ENCODE peak calls at places on chromosomes 16 and 17, in eight cellular contexts. I is upper lobe of left lung, S is GM23338, U is SK-N-SH, G is breast epithelium, Y is HCT116, M is stomach, L is transverse colon. O is an unnamed sample.

GRCh38 chr16:72876221-72876620 is 171.7 kb downstream of the ZFHX3 start:
- DNase-seq in I (no peak), S (no peak), U (no peak), G (no peak), Y (no peak), M (peak), L (peak), O (peak)

GRCh38 chr16:8865145-8865882 is 3.5 kb downstream of the CARHSP1 start:
- DNase-seq in I (no peak), S (no peak), U (no peak), G (no peak), Y (no peak), M (no peak), L (no peak), O (no peak)

GRCh38 chr17:58085039-58085715 is 2.0 kb downstream of the DYNLL2 start:
- DNase-seq in I (no peak), S (no peak), U (no peak), G (no peak), Y (no peak), M (no peak), L (no peak), O (no peak)

GRCh38 chr17:67608691-67609090 is 109.0 kb upstream of the NOL11 start:
- DNase-seq in I (no peak), S (no peak), U (no peak), G (no peak), Y (no peak), M (no peak), L (no peak), O (no peak)

GRCh38 chr16:85610446-85611204 is 2.5 kb upstream of the GSE1 start:
- DNase-seq in I (peak), S (peak), U (peak), G (peak), Y (peak), M (peak), L (peak), O (peak)

GRCh38 chr17:14594690-14595089 is 293.8 kb downstream of the HS3ST3B1 start:
- DNase-seq in I (no peak), S (no peak), U (no peak), G (no peak), Y (no peak), M (no peak), L (no peak), O (no peak)

GRCh38 chr17:46785696-46786095 is 32.8 kb downstream of the WNT3 start:
- DNase-seq in I (no peak), S (peak), U (no peak), G (no peak), Y (no peak), M (no peak), L (no peak), O (no peak)

GRCh38 chr17:28839221-28839620 is 3.4 kb downstream of the FAM222B start:
- DNase-seq in I (no peak), S (no peak), U (no peak), G (no peak), Y (no peak), M (no peak), L (no peak), O (no peak)

GRCh38 chr16:19589106-19589505 is 33.6 kb downstream of the VPS35L start:
- DNase-seq in I (no peak), S (no peak), U (no peak), G (no peak), Y (no peak), M (no peak), L (no peak), O (no peak)

GRCh38 chr16:85898521-85899442 is at the start of gene IRF8:
- DNase-seq in I (peak), S (peak), U (peak), G (no peak), Y (no peak), M (peak), L (peak), O (peak)

GRCh38 chr17:2580641-2581040 is 12.8 kb upstream of the PAFAH1B1 start:
- DNase-seq in I (no peak), S (no peak), U (no peak), G (no peak), Y (no peak), M (no peak), L (no peak), O (no peak)

GRCh38 chr17:304461-304860 is 48.1 kb downstream of the RPH3AL start:
- DNase-seq in I (no peak), S (peak), U (no peak), G (no peak), Y (no peak), M (no peak), L (no peak), O (no peak)

GRCh38 chr17:74922694-74923537 is at the start of gene USH1G:
- DNase-seq in I (peak), S (peak), U (peak), G (no peak), Y (no peak), M (no peak), L (peak), O (no peak)

GRCh38 chr17:7823581-7824001 is 10.4 kb upstream of the KDM6B start:
- DNase-seq in I (peak), S (peak), U (no peak), G (no peak), Y (no peak), M (no peak), L (no peak), O (no peak)

GRCh38 chr17:73057196-73057595 is 35.3 kb downstream of the SLC39A11 start:
- DNase-seq in I (no peak), S (no peak), U (no peak), G (no peak), Y (no peak), M (no peak), L (no peak), O (no peak)

GRCh38 chr16:51141541-51141940 is 9.5 kb downstream of the SALL1 start:
- DNase-seq in I (peak), S (no peak), U (no peak), G (no peak), Y (no peak), M (no peak), L (no peak), O (no peak)

GRCh38 chr17:40442392-40443195 is 656 bp upstream of the IGFBP4 start:
- DNase-seq in I (no peak), S (peak), U (no peak), G (no peak), Y (no peak), M (no peak), L (peak), O (peak)

GRCh38 chr16:58970775-58971174 is 236.7 kb upstream of the GOT2 start:
- DNase-seq in I (no peak), S (no peak), U (no peak), G (no peak), Y (no peak), M (no peak), L (no peak), O (no peak)

GRCh38 chr17:74274060-74274702 is at the start of gene DNAI2:
- DNase-seq in I (peak), S (peak), U (peak), G (no peak), Y (no peak), M (no peak), L (peak), O (no peak)

GRCh38 chr17:38465420-38466345 is 37.4 kb downstream of the ARHGAP23 start:
- DNase-seq in I (no peak), S (no peak), U (peak), G (peak), Y (no peak), M (peak), L (peak), O (peak)

GRCh38 chr17:49547566-49547965 is 28.1 kb upstream of the NXPH3 start:
- DNase-seq in I (no peak), S (no peak), U (peak), G (no peak), Y (no peak), M (no peak), L (no peak), O (no peak)

GRCh38 chr17:1153795-1154546 is 25.8 kb downstream of the ABR start:
- DNase-seq in I (peak), S (peak), U (peak), G (no peak), Y (no peak), M (no peak), L (peak), O (peak)

GRCh38 chr17:2592974-2593845 is at the start of gene PAFAH1B1:
- DNase-seq in I (peak), S (peak), U (peak), G (peak), Y (peak), M (peak), L (peak), O (peak)

GRCh38 chr16:57938936-57939871 is 31.7 kb downstream of the CNGB1 start:
- DNase-seq in I (no peak), S (no peak), U (no peak), G (peak), Y (peak), M (peak), L (peak), O (no peak)

GRCh38 chr16:81458149-81458669 is 13.6 kb downstream of the CMIP start:
- DNase-seq in I (no peak), S (no peak), U (no peak), G (no peak), Y (no peak), M (no peak), L (no peak), O (no peak)

GRCh38 chr16:81458827-81459598 is 14.4 kb downstream of the CMIP start:
- DNase-seq in I (no peak), S (no peak), U (no peak), G (no peak), Y (no peak), M (no peak), L (no peak), O (no peak)

GRCh38 chr16:81455720-81456494 is 11.3 kb downstream of the CMIP start:
- DNase-seq in I (no peak), S (no peak), U (no peak), G (no peak), Y (no peak), M (no peak), L (no peak), O (no peak)

GRCh38 chr16:81456523-81457325 is 12.1 kb downstream of the CMIP start:
- DNase-seq in I (no peak), S (no peak), U (no peak), G (no peak), Y (no peak), M (peak), L (peak), O (no peak)

GRCh38 chr16:81457326-81458133 is 12.9 kb downstream of the CMIP start:
- DNase-seq in I (no peak), S (no peak), U (no peak), G (no peak), Y (peak), M (no peak), L (no peak), O (no peak)
- TF ChIP-seq POLR2AphosphoS5 in I (no peak), S (no peak), U (no peak), G (no peak), Y (peak), M (no peak), L (no peak), O (no peak)

DNA sequence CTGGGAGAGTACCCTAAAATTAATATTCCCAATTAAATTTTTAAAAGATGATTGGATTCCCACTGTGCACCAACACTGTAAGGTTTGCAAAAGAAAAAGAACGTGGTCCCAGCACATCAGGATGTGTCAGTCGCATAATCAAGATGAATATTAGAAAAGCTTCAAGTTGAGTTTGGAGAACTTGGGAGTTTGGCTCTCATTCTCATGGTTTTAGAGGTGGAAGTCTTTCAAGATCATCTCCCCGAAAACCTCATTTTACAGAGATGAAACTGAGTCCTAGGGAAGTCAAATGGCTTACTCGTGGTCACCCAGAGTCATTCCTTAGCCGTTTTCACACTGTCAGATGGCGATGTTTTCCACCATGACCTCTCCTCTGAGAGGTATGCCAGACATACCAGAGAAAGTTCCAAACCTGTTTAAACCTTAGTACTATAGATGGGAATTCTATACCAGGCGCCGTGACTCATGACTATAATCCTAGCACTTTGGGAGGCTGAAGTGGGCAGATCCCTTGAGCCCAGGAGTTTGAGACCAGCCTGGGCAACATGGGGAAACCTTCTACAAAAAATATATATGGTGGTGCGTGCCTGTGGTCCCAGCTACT is 1.2 kb downstream of the SEC14L1 start:
- DNase-seq in I (no peak), S (no peak), U (no peak), G (no peak), Y (no peak), M (no peak), L (no peak), O (peak)
- TF ChIP-seq POLR2AphosphoS5 in I (no peak), S (no peak), U (peak), G (no peak), Y (no peak), M (no peak), L (no peak), O (no peak)

DNA sequence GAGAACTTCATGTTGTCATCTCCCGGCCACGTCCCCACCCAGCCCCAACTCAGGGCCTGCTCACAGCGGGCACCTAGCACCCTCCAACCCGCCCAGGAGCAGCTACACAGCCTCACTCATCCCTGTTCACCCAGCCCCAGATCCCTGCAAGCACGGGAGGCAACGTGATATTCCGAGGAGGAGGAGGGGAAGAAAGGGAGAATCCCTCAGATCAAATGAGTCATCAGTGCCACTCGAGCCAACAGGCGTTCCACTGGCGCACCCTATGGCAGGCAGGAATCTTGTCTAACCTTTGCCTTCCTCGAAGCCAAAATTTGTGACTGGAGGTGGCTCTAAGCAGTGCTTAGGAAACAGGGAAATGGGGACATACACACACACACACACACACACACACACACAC is 14.0 kb upstream of the NUBP1 start:
- DNase-seq in I (no peak), S (peak), U (no peak), G (peak), Y (peak), M (no peak), L (peak), O (no peak)
- TF ChIP-seq POLR2AphosphoS5 in I (no peak), S (no peak), U (no peak), G (no peak), Y (peak), M (no peak), L (no peak), O (no peak)

GRCh38 chr17:79990704-79991103 is 45.0 kb downstream of the TBC1D16 start:
- DNase-seq in I (no peak), S (no peak), U (no peak), G (no peak), Y (no peak), M (no peak), L (no peak), O (no peak)

GRCh38 chr17:79991140-79991923 is 44.3 kb downstream of the TBC1D16 start:
- DNase-seq in I (peak), S (peak), U (peak), G (peak), Y (peak), M (peak), L (peak), O (peak)

GRCh38 chr17:79992657-79993389 is 42.8 kb downstream of the TBC1D16 start:
- DNase-seq in I (no peak), S (no peak), U (no peak), G (no peak), Y (no peak), M (no peak), L (no peak), O (no peak)

GRCh38 chr17:79993390-79994221 is 42.1 kb downstream of the TBC1D16 start:
- DNase-seq in I (peak), S (peak), U (no peak), G (peak), Y (no peak), M (peak), L (peak), O (peak)

GRCh38 chr17:79991924-79992656 is 43.6 kb downstream of the TBC1D16 start:
- DNase-seq in I (peak), S (peak), U (no peak), G (no peak), Y (no peak), M (peak), L (peak), O (no peak)
- TF ChIP-seq POLR2AphosphoS5 in I (no peak), S (no peak), U (no peak), G (no peak), Y (no peak), M (no peak), L (no peak), O (no peak)

GRCh38 chr16:27427538-27427937 is 25.6 kb downstream of the IL21R start:
- DNase-seq in I (no peak), S (no peak), U (no peak), G (no peak), Y (no peak), M (peak), L (no peak), O (peak)
- TF ChIP-seq POLR2AphosphoS5 in I (no peak), S (no peak), U (no peak), G (no peak), Y (no peak), M (no peak), L (no peak), O (no peak)

O was measured in sigmoid colon.